ENCODE peak calls at places on chromosomes 11 and 22, in eight cellular contexts. One of them, this sample, is unnamed.

GRCh38 chr22:21044931-21045584 is 688 bp upstream of the LRRC74B start:
- DNase-seq in left ventricle myocardium inferior: no peak
- DNase-seq in NCI-H1694 treated with DMSO at 0.1 percent for 48 hours: no peak
- DNase-seq in astrocyte of the hippocampus: peak
- DNase-seq in dermis microvascular lymphatic vessel endothelial cell: peak
- DNase-seq in left lobe of liver: no peak
- DNase-seq in activated T-helper 1 cell treated with anti-CD3 and anti-CD28 coated beads, Interleukin-12 subunit alpha, Interleukin-12 subunit beta, Interleukin-2, Interleukin-4 antibody, amounts not matched to agents 30 ng/mL and 10 ng/mL and 1 ng/mL, durations not matched to agents 14 hours and 24 hours and 36 hours: no peak
- DNase-seq in iris pigment epithelial cell: peak
- DNase-seq in this sample: peak

GRCh38 chr22:46748948-46749681 is 11.1 kb upstream of the CERK start:
- DNase-seq in left ventricle myocardium inferior: no peak
- DNase-seq in NCI-H1694 treated with DMSO at 0.1 percent for 48 hours: no peak
- DNase-seq in astrocyte of the hippocampus: no peak
- DNase-seq in dermis microvascular lymphatic vessel endothelial cell: peak
- DNase-seq in left lobe of liver: no peak
- DNase-seq in activated T-helper 1 cell treated with anti-CD3 and anti-CD28 coated beads, Interleukin-12 subunit alpha, Interleukin-12 subunit beta, Interleukin-2, Interleukin-4 antibody, amounts not matched to agents 30 ng/mL and 10 ng/mL and 1 ng/mL, durations not matched to agents 14 hours and 24 hours and 36 hours: peak
- DNase-seq in iris pigment epithelial cell: peak
- DNase-seq in this sample: no peak

GRCh38 chr22:36238348-36239149 is 778 bp downstream of the APOL2 start:
- DNase-seq in left ventricle myocardium inferior: no peak
- DNase-seq in NCI-H1694 treated with DMSO at 0.1 percent for 48 hours: no peak
- DNase-seq in astrocyte of the hippocampus: no peak
- DNase-seq in dermis microvascular lymphatic vessel endothelial cell: peak
- DNase-seq in left lobe of liver: no peak
- DNase-seq in activated T-helper 1 cell treated with anti-CD3 and anti-CD28 coated beads, Interleukin-12 subunit alpha, Interleukin-12 subunit beta, Interleukin-2, Interleukin-4 antibody, amounts not matched to agents 30 ng/mL and 10 ng/mL and 1 ng/mL, durations not matched to agents 14 hours and 24 hours and 36 hours: no peak
- DNase-seq in iris pigment epithelial cell: no peak
- DNase-seq in this sample: peak

GRCh38 chr22:37060801-37061610 is 9.5 kb downstream of the KCTD17 start:
- DNase-seq in left ventricle myocardium inferior: no peak
- DNase-seq in NCI-H1694 treated with DMSO at 0.1 percent for 48 hours: no peak
- DNase-seq in astrocyte of the hippocampus: no peak
- DNase-seq in dermis microvascular lymphatic vessel endothelial cell: no peak
- DNase-seq in left lobe of liver: no peak
- DNase-seq in activated T-helper 1 cell treated with anti-CD3 and anti-CD28 coated beads, Interleukin-12 subunit alpha, Interleukin-12 subunit beta, Interleukin-2, Interleukin-4 antibody, amounts not matched to agents 30 ng/mL and 10 ng/mL and 1 ng/mL, durations not matched to agents 14 hours and 24 hours and 36 hours: peak
- DNase-seq in iris pigment epithelial cell: no peak
- DNase-seq in this sample: no peak

GRCh38 chr22:45551310-45552016 is 48.8 kb downstream of the FBLN1 start:
- DNase-seq in left ventricle myocardium inferior: no peak
- DNase-seq in NCI-H1694 treated with DMSO at 0.1 percent for 48 hours: no peak
- DNase-seq in astrocyte of the hippocampus: no peak
- DNase-seq in dermis microvascular lymphatic vessel endothelial cell: no peak
- DNase-seq in left lobe of liver: peak
- DNase-seq in activated T-helper 1 cell treated with anti-CD3 and anti-CD28 coated beads, Interleukin-12 subunit alpha, Interleukin-12 subunit beta, Interleukin-2, Interleukin-4 antibody, amounts not matched to agents 30 ng/mL and 10 ng/mL and 1 ng/mL, durations not matched to agents 14 hours and 24 hours and 36 hours: no peak
- DNase-seq in iris pigment epithelial cell: peak
- DNase-seq in this sample: peak

GRCh38 chr11:75246006-75246672 is 5.6 kb downstream of the TPBGL start:
- DNase-seq in left ventricle myocardium inferior: no peak
- DNase-seq in NCI-H1694 treated with DMSO at 0.1 percent for 48 hours: no peak
- DNase-seq in astrocyte of the hippocampus: no peak
- DNase-seq in dermis microvascular lymphatic vessel endothelial cell: no peak
- DNase-seq in left lobe of liver: no peak
- DNase-seq in activated T-helper 1 cell treated with anti-CD3 and anti-CD28 coated beads, Interleukin-12 subunit alpha, Interleukin-12 subunit beta, Interleukin-2, Interleukin-4 antibody, amounts not matched to agents 30 ng/mL and 10 ng/mL and 1 ng/mL, durations not matched to agents 14 hours and 24 hours and 36 hours: no peak
- DNase-seq in iris pigment epithelial cell: no peak
- DNase-seq in this sample: no peak

GRCh38 chr11:67484847-67485311 is 2.1 kb downstream of the AIP start:
- DNase-seq in left ventricle myocardium inferior: no peak
- DNase-seq in NCI-H1694 treated with DMSO at 0.1 percent for 48 hours: no peak
- DNase-seq in astrocyte of the hippocampus: no peak
- DNase-seq in dermis microvascular lymphatic vessel endothelial cell: no peak
- DNase-seq in left lobe of liver: no peak
- DNase-seq in activated T-helper 1 cell treated with anti-CD3 and anti-CD28 coated beads, Interleukin-12 subunit alpha, Interleukin-12 subunit beta, Interleukin-2, Interleukin-4 antibody, amounts not matched to agents 30 ng/mL and 10 ng/mL and 1 ng/mL, durations not matched to agents 14 hours and 24 hours and 36 hours: peak
- DNase-seq in iris pigment epithelial cell: no peak
- DNase-seq in this sample: peak

GRCh38 chr11:48116437-48116836 is 100.2 kb upstream of the OR4B1 start:
- DNase-seq in left ventricle myocardium inferior: no peak
- DNase-seq in NCI-H1694 treated with DMSO at 0.1 percent for 48 hours: no peak
- DNase-seq in astrocyte of the hippocampus: no peak
- DNase-seq in dermis microvascular lymphatic vessel endothelial cell: no peak
- DNase-seq in left lobe of liver: no peak
- DNase-seq in activated T-helper 1 cell treated with anti-CD3 and anti-CD28 coated beads, Interleukin-12 subunit alpha, Interleukin-12 subunit beta, Interleukin-2, Interleukin-4 antibody, amounts not matched to agents 30 ng/mL and 10 ng/mL and 1 ng/mL, durations not matched to agents 14 hours and 24 hours and 36 hours: no peak
- DNase-seq in iris pigment epithelial cell: no peak
- DNase-seq in this sample: no peak

GRCh38 chr11:61922539-61922938 is 5.2 kb upstream of the RAB3IL1 start:
- DNase-seq in left ventricle myocardium inferior: peak
- DNase-seq in NCI-H1694 treated with DMSO at 0.1 percent for 48 hours: no peak
- DNase-seq in astrocyte of the hippocampus: no peak
- DNase-seq in dermis microvascular lymphatic vessel endothelial cell: no peak
- DNase-seq in left lobe of liver: peak
- DNase-seq in activated T-helper 1 cell treated with anti-CD3 and anti-CD28 coated beads, Interleukin-12 subunit alpha, Interleukin-12 subunit beta, Interleukin-2, Interleukin-4 antibody, amounts not matched to agents 30 ng/mL and 10 ng/mL and 1 ng/mL, durations not matched to agents 14 hours and 24 hours and 36 hours: no peak
- DNase-seq in iris pigment epithelial cell: peak
- DNase-seq in this sample: no peak